ENCODE peak calls at places on chromosomes 3 and 15, in five cellular contexts. P, D, M, T and K are unnamed samples.

GRCh38 chr15:75661041-75661778 is 13.5 kb downstream of the SNX33 start:
- DNase-seq in M (peak; percentile 94), T (peak; percentile 69), D (no peak), P (peak; percentile 93), K (no peak)

GRCh38 chr3:128505771-128506170 is 12.8 kb upstream of the GATA2 start:
- DNase-seq in M (no peak), D (no peak), P (peak; percentile 38), T (no peak), K (no peak)

GRCh38 chr3:76010252-76010651 is 224.9 kb upstream of the ZNF717 start:
- DNase-seq in P (no peak), M (no peak), D (no peak), T (no peak), K (no peak)

GRCh38 chr3:185082149-185082548 is 70.7 kb downstream of the C3orf70 start:
- DNase-seq in T (no peak), M (no peak), P (no peak), D (no peak), K (no peak)

GRCh38 chr3:10142707-10143560 is 1.4 kb downstream of the VHL start:
- DNase-seq in M (no peak), D (no peak), P (peak; percentile 37), T (no peak), K (no peak)

GRCh38 chr15:39589193-39589814 is 8.4 kb downstream of the THBS1 start:
- DNase-seq in M (peak; percentile 70), P (no peak), T (no peak), D (no peak), K (no peak)

GRCh38 chr3:111591555-111591954 is 3.6 kb downstream of the ZBED2 start:
- DNase-seq in M (no peak), T (no peak), P (no peak), D (no peak), K (no peak)

GRCh38 chr15:96343529-96344072 is 13.1 kb downstream of the NR2F2 start:
- DNase-seq in D (no peak), T (no peak), P (no peak), M (no peak), K (no peak)

GRCh38 chr3:117589454-117589853 is 879.9 kb downstream of the TUSC7 start:
- DNase-seq in M (no peak), D (peak; percentile 72), T (no peak), P (no peak), K (peak; percentile 51)

GRCh38 chr15:51830279-51830806 is 890 bp downstream of the TMOD3 start:
- DNase-seq in P (peak; percentile 46), T (peak; percentile 73), M (peak; percentile 17), D (no peak), K (peak; percentile 36)

GRCh38 chr15:78420220-78420619 is 17.8 kb upstream of the IREB2 start:
- DNase-seq in M (no peak), D (no peak), T (no peak), P (no peak), K (no peak)

GRCh38 chr3:173894-174293 is 22.7 kb upstream of the CHL1 start:
- DNase-seq in M (no peak), P (no peak), T (no peak), D (no peak), K (no peak)

GRCh38 chr3:12443781-12444522 is 40.3 kb upstream of the TSEN2 start:
- DNase-seq in D (no peak), T (no peak), M (no peak), P (no peak), K (no peak)

GRCh38 chr3:23590874-23591273 is 214.9 kb upstream of the UBE2E1 start:
- DNase-seq in T (no peak), D (no peak), P (no peak), M (no peak), K (no peak)

GRCh38 chr3:177569823-177570657 is 372.8 kb upstream of the TBL1XR1 start:
- DNase-seq in P (no peak), M (peak; percentile 32), T (no peak), D (no peak), K (no peak)

GRCh38 chr3:46812237-46812791 is 50.9 kb downstream of the MYL3 start:
- DNase-seq in M (no peak), T (no peak), P (peak; percentile 39), D (no peak), K (no peak)

GRCh38 chr15:45180648-45181436 is 6.9 kb downstream of the SHF start:
- DNase-seq in M (no peak), D (no peak), P (no peak), T (no peak), K (no peak)

GRCh38 chr3:16174976-16175901 is 759 bp downstream of the GALNT15 start:
- DNase-seq in P (no peak), T (no peak), D (no peak), M (no peak), K (peak; percentile 71)